ENCODE peak calls at places on chromosomes 4 and X, in seven cellular contexts. S is AG09319, E is endothelial cell, H is WTC11, C is vagina, L is lung, W is lower lobe of right lung. I is an unnamed sample.

GRCh38 chr4:153466637-153467153 is 535 bp downstream of the TMEM131L start:
- DNase-seq in S (no peak), E (no peak), H (no peak), C (no peak), L (no peak), W (no peak), I (peak)

GRCh38 chrX:31497086-31497485 is 425.2 kb upstream of the FTHL17 start:
- DNase-seq in S (no peak), E (no peak), H (no peak), C (no peak), L (no peak), W (no peak), I (no peak)

GRCh38 chr4:184899261-184900134 is 73.7 kb upstream of the ACSL1 start:
- DNase-seq in S (no peak), E (no peak), H (no peak), C (no peak), L (peak), W (peak), I (no peak)

GRCh38 chr4:156734965-156735895 is 236.4 kb downstream of the PDGFC start:
- DNase-seq in S (no peak), E (no peak), H (no peak), C (no peak), L (no peak), W (no peak), I (no peak)

GRCh38 chr4:4477391-4477790 is 64.5 kb downstream of the STX18 start:
- DNase-seq in S (no peak), E (no peak), H (no peak), C (no peak), L (no peak), W (no peak), I (no peak)

GRCh38 chr4:108114503-108114902 is 54.2 kb downstream of the LEF1 start:
- DNase-seq in S (no peak), E (no peak), H (no peak), C (no peak), L (no peak), W (no peak), I (no peak)

GRCh38 chrX:139882299-139882698 is 50.6 kb downstream of the ATP11C start:
- DNase-seq in S (no peak), E (no peak), H (no peak), C (no peak), L (no peak), W (no peak), I (no peak)

GRCh38 chr4:181046809-181047208 is 1196.4 kb upstream of the TENM3 start:
- DNase-seq in S (no peak), E (no peak), H (peak), C (no peak), L (no peak), W (no peak), I (no peak)

GRCh38 chrX:69556094-69557011 is 52.2 kb downstream of the NALF2 start:
- DNase-seq in S (no peak), E (no peak), H (peak), C (no peak), L (peak), W (no peak), I (no peak)

GRCh38 chr4:187732524-187732923 is 263.0 kb upstream of the ZFP42 start:
- DNase-seq in S (no peak), E (no peak), H (no peak), C (no peak), L (no peak), W (no peak), I (no peak)

GRCh38 chrX:76183289-76184057 is 10.6 kb downstream of the PBDC1 start:
- DNase-seq in S (peak), E (no peak), H (no peak), C (no peak), L (no peak), W (no peak), I (no peak)

DNA sequence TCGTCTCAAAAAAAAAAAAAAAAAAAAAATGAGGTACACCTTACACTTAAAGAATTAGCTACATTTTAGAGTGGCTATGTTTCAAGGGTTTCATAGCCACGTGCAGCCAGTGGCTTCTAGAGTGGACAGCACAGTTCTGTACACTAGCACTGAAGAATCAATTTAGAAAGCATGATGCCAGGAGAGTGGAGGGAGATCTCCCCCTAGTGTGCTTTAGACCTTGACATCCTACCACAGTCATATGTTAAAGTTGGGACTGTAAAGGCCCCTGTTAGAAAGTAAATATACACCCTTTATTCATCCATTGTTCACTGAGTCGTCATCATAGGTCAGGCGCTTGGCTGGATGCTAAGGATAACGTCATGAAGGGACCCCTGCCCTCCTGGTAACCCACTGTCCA is 179.4 kb downstream of the QDPR start:
- DNase-seq in S (no peak), E (no peak), H (no peak), C (no peak), L (no peak), W (no peak), I (no peak)
- TF ChIP-seq CTCF in S (no peak), E (no peak), H (no peak), C (no peak), L (no peak), W (no peak), I (no peak)

DNA sequence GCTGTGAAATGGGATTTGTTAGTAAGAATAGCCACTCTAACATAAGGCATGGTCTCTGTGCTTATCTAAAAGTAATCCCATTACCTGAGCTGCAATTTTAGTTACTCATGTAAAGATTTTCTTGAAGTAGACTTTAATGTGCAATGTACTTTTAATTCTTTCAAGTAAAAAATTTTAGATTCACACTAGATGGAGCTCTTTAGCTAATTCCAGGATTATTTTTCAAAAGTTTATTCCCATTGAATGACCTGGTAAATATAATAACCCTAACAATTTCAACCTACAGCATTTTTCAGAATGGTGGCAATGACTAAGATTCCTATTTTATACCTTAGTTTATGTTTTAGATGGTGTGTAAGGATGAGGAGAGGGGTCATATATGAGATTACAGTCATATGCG is 18.1 kb downstream of the USP38 start:
- DNase-seq in S (no peak), E (no peak), H (no peak), C (no peak), L (no peak), W (no peak), I (no peak)
- TF ChIP-seq CTCF in S (peak), E (peak), H (no peak), C (peak), L (no peak), W (peak), I (no peak)

GRCh38 chrX:17744896-17745523 is 7.7 kb downstream of the SCML1 start:
- DNase-seq in S (no peak), E (no peak), H (no peak), C (no peak), L (no peak), W (no peak), I (no peak)
- TF ChIP-seq CTCF in S (peak), E (no peak), H (no peak), C (no peak), L (no peak), W (no peak), I (no peak)

DNA sequence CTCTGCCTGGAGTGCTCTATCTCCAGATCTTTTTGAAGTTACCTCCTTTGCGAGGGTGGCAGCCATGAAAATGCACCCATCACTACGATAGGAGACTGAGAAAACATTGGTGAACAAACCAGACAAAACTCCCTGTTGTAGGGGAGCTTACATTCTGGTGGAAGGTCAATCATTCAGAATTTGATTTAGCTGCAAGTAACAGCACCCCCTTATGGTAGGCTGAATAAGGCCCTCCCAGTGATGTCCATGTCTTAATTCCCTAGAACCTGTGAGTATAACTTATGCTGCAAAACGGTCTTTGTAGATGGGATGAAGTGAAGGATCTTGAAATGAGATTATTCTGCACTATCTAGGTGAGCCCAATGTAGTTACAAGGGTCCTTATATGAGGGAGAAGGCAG is 5.6 kb upstream of the TEC start:
- DNase-seq in S (no peak), E (peak), H (no peak), C (no peak), L (no peak), W (no peak), I (peak)
- TF ChIP-seq CTCF in S (peak), E (peak), H (peak), C (no peak), L (peak), W (peak), I (peak)

GRCh38 chr4:84492290-84492689 is 6.8 kb downstream of the NKX6-1 start:
- DNase-seq in S (no peak), E (no peak), H (peak), C (no peak), L (no peak), W (no peak), I (no peak)

GRCh38 chr4:84494518-84494917 is 4.6 kb downstream of the NKX6-1 start:
- DNase-seq in S (no peak), E (no peak), H (no peak), C (no peak), L (no peak), W (no peak), I (no peak)

GRCh38 chr4:84492737-84493091 is 6.4 kb downstream of the NKX6-1 start:
- DNase-seq in S (no peak), E (no peak), H (peak), C (no peak), L (no peak), W (no peak), I (no peak)

GRCh38 chr4:84491420-84491819 is 7.7 kb downstream of the NKX6-1 start:
- DNase-seq in S (no peak), E (no peak), H (no peak), C (no peak), L (no peak), W (no peak), I (no peak)

DNA sequence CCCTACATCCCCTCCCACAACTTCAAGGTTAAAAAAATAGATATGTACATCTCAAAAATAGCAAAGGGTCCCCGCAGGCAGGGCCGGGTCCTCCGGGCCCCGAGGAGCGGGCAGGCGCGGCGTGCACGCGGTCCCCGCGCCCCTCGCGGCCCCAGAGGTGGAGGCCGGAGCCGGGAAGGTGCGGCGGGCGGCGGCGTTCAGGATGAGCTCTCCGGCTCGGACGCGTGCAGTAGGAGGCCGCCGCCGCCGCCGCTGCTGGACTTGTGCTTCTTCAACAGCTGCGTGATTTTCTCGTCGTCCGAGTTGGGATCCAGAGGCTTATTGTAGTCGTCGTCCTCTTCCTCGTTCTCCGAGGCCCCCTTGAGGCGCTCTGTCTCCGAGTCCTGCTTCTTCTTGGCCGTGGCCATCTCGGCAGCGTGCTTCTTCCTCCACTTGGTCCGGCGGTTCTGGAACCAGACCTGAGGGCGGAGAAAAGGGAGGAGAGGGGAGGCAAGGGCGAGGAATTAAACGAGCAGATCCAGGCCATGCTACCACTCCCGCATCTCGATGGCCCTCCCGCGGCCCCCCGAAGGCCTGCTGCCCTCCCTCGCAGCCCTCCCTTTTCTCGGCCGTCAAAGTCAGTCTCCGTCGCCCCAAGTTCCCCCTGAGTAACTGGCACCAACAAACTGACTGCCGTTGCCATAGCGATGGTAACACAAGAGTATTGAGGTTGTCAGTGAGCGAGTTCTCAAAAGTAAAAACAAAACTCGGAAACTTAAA is 5.8 kb downstream of the NKX6-1 start:
- DNase-seq in S (no peak), E (peak), H (peak), C (no peak), L (no peak), W (no peak), I (no peak)
- TF ChIP-seq CTCF in S (peak), E (no peak), H (no peak), C (no peak), L (no peak), W (no peak), I (no peak)

DNA sequence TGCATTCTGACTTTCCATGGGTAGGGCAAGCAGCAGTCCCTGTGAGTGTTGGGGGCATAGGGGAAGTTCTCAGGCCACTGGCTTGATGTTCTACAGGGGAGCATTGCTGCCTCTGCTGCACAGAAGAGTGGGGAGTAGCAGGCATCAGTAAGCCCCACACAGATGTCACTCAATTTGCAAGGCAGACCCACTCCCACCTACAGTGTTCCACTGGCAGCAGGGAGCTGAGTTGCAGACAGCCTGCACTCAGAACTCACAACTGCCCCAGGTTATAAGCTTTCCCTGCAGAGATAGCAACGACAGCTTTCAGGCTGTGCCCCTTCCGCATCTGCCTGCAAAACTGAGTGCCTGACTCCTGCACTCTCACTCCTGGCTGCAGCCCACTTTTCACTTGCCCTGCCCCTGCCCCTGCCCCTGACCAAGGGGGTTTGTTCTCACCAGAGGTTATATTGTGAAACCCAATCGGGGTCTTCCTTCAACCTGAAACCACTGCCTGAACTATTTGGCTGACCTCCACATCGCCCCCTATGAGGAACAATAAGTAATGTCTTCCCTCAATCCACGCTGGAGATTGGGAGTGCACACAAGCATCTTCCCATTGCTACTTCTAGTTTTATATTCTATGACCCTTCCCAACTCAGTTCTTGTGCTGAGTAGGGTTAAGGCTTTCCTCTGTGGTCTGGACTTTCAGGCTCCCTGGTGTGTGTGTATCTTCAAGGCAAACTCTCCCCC is 227.4 kb upstream of the CXorf51B start:
- DNase-seq in S (no peak), E (no peak), H (no peak), C (no peak), L (no peak), W (no peak), I (no peak)
- TF ChIP-seq CTCF in S (no peak), E (no peak), H (no peak), C (no peak), L (no peak), W (no peak), I (no peak)

GRCh38 chr4:170026253-170026991 is at the start of gene MFAP3L:
- DNase-seq in S (peak), E (peak), H (peak), C (no peak), L (peak), W (peak), I (peak)
- TF ChIP-seq CTCF in S (no peak), E (no peak), H (no peak), C (no peak), L (no peak), W (no peak), I (no peak)

I was measured in GM20000.